ENCODE peak calls at places on chromosome 2, in ten cellular contexts. M is lung, Y is AG04450, O is neural progenitor cell, S is activated B cell treated with CpG ODN at 0.5 μM for 24 hours, Z is left ventricle myocardium inferior, J is foreskin keratinocyte, N is omental fat pad, D is choroid plexus epithelial cell, H is heart right ventricle. G is an unnamed sample.
A peak's percentile ranks its signal among the peaks of the same experiment; 100 is the strongest.

GRCh38 chr2:208363485-208363884 is 43.1 kb upstream of the PTH2R start:
- DNase-seq in M (no peak), Y (peak; percentile 39), O (no peak), S (no peak), Z (no peak), J (peak; percentile 40), N (no peak), D (peak; percentile 79), H (no peak), G (no peak)

GRCh38 chr2:180604077-180604476 is 376.3 kb upstream of the UBE2E3 start:
- DNase-seq in M (no peak), Y (no peak), O (peak; percentile 54), S (no peak), Z (no peak), J (no peak), N (no peak), D (peak; percentile 40), H (no peak), G (no peak)

GRCh38 chr2:195575879-195576391 is 81.1 kb upstream of the SLC39A10 start:
- DNase-seq in M (no peak), Y (no peak), O (peak; percentile 16), S (no peak), Z (no peak), J (peak; percentile 76), N (no peak), D (peak; percentile 87), H (no peak), G (no peak)

GRCh38 chr2:12310399-12310798 is 406.3 kb upstream of the TRIB2 start:
- DNase-seq in M (no peak), Y (no peak), O (no peak), S (no peak), Z (no peak), J (no peak), N (no peak), D (no peak), H (no peak), G (no peak)

GRCh38 chr2:186629245-186629996 is 39.6 kb downstream of the ITGAV start:
- DNase-seq in M (no peak), Y (no peak), O (no peak), S (no peak), Z (no peak), J (no peak), N (no peak), D (no peak), H (no peak), G (no peak)

GRCh38 chr2:143607446-143608110 is 478.4 kb downstream of the ARHGAP15 start:
- DNase-seq in M (no peak), Y (no peak), O (peak; percentile 39), S (no peak), Z (no peak), J (no peak), N (no peak), D (peak; percentile 11), H (no peak), G (no peak)

GRCh38 chr2:98308532-98308931 is 37.7 kb upstream of the CNGA3 start:
- DNase-seq in M (no peak), Y (no peak), O (no peak), S (no peak), Z (no peak), J (no peak), N (no peak), D (no peak), H (no peak), G (no peak)

GRCh38 chr2:168773719-168774521 is 28.5 kb upstream of the NOSTRIN start:
- DNase-seq in M (peak; percentile 66), Y (peak; percentile 24), O (peak; percentile 48), S (no peak), Z (peak; percentile 31), J (peak; percentile 6), N (no peak), D (peak; percentile 95), H (peak; percentile 76), G (no peak)

GRCh38 chr2:3470166-3470651 is 49.1 kb downstream of the ADI1 start:
- DNase-seq in M (peak; percentile 76), Y (peak; percentile 76), O (no peak), S (no peak), Z (peak; percentile 87), J (peak; percentile 8), N (no peak), D (peak; percentile 91), H (peak; percentile 79), G (no peak)

GRCh38 chr2:98476192-98476868 is 31.7 kb downstream of the INPP4A start:
- DNase-seq in M (no peak), Y (no peak), O (no peak), S (no peak), Z (no peak), J (no peak), N (no peak), D (no peak), H (no peak), G (no peak)

GRCh38 chr2:196453613-196454047 is 185.9 kb upstream of the CCDC150 start:
- DNase-seq in M (no peak), Y (peak; percentile 34), O (peak; percentile 63), S (no peak), Z (no peak), J (no peak), N (no peak), D (peak; percentile 85), H (peak; percentile 67), G (no peak)

GRCh38 chr2:33477473-33478468 is 1.3 kb downstream of the RASGRP3 start:
- DNase-seq in M (no peak), Y (no peak), O (peak; percentile 68), S (peak; percentile 36), Z (peak; percentile 36), J (no peak), N (no peak), D (no peak), H (peak; percentile 57), G (peak; percentile 85)

DNA sequence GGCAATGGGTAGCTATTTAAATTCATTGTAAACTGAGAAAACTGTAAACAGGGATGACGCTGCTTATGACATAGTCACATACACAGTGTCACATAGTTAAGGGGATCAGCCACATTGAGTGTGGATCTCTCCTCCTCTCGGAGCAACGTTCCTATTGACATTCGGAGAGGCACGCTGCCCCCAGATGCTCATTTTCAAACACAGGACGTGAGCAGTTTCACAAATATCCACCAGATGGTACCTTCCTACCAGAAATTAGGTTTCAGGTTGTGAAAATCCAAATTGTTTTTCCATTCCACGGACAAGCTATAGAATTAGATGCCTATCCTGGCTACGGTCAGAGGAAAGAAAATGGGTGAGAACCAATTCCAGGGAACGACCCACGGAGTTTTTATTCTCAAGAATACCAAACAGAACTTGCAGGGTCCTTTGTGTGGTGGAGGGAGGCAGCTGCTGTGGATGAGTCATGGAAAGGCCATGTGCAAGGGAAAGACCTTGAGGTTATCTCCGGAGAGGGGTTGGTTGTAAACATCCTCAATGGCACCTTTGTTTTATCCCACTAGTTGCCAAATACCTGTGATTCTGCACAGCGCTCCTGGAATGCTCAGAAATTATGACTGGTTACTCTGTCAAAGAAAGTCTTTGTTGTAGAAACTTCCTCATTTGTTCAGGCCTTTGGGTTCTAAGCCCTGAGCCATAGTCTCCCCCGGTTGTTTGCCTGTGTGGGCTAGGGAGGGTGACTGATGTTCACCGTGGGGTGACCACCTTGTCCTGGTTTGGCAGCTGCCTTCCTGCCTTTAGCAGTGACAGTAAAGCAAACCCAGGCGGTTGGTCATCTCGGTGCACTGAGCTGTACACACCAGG is 88.0 kb downstream of the ACTR3 start:
- DNase-seq in M (no peak), Y (peak; percentile 20), O (peak; percentile 42), S (no peak), Z (no peak), J (peak; percentile 90), N (no peak), D (peak; percentile 62), H (no peak), G (no peak)
- TF ChIP-seq CTCF in M (peak; percentile 7), Y (peak; percentile 49), O (peak; percentile 50), S (no peak), Z (peak; percentile 47), J (peak; percentile 63), N (no peak), D (peak; percentile 49), H (peak; percentile 51), G (no peak)

DNA sequence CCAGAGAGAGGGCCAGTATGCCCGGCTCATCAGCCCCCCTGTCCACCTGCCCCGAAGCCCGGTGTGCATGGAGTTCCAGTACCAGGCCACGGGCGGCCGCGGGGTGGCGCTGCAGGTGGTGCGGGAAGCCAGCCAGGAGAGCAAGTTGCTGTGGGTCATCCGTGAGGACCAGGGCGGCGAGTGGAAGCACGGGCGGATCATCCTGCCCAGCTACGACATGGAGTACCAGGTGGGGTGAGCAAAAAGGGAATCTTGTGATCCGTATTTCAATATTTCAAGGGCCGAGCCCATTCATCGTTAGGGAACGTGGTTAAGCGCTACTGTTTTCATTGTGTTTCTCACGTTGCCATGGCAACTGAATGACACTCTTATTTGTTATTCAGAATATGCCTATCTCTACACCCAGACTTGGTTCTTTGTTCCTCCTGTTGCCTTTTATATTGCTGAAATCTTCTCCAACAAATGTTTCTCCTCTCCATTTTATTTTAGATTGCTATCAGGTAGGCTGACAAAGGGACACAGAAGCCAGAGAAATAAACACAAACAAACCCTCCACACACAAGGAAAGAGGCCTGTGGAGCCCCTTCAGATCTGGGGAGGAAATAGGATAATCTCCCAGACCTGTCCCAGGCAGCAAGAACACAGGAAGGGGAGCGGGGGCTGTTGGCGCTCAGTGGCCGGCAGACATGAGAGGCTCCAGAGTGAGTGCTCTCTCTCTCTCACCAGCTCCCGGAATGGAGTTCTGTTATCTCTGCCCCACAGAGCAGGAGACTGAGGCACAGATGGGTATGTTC is 81.6 kb downstream of the NRP2 start:
- DNase-seq in M (peak; percentile 62), Y (peak; percentile 46), O (peak; percentile 86), S (no peak), Z (peak; percentile 29), J (peak; percentile 80), N (no peak), D (peak; percentile 83), H (peak; percentile 37), G (no peak)
- TF ChIP-seq CTCF in M (peak; percentile 19), Y (peak; percentile 49), O (peak; percentile 97), S (no peak), Z (peak; percentile 50), J (peak; percentile 63), N (no peak), D (peak; percentile 63), H (peak; percentile 54), G (peak; percentile 54)

DNA sequence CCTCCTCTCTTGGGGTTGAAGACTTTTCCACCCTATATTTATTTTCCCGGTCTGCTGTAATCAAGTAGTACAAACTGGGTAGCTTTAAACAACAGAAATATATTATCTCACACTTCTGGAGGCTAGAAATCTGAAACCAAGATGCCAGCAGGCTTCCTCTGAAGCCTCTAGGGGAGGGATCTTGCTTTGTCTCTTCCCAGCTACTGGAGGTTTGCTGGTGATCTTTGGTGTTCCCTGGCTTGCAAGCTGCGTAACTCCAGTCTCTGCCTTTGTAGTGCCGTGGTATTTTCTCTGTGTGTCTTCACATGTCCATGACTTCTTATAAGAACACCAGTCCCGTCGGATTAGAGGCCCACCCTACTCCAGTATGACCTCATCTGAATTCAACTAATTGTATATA is 44.4 kb downstream of the MYO3B start:
- DNase-seq in M (no peak), Y (peak; percentile 10), O (peak; percentile 54), S (no peak), Z (no peak), J (no peak), N (no peak), D (peak; percentile 83), H (no peak), G (no peak)
- TF ChIP-seq CTCF in M (no peak), Y (no peak), O (no peak), S (no peak), Z (no peak), J (no peak), N (no peak), D (peak; percentile 41), H (no peak), G (no peak)

DNA sequence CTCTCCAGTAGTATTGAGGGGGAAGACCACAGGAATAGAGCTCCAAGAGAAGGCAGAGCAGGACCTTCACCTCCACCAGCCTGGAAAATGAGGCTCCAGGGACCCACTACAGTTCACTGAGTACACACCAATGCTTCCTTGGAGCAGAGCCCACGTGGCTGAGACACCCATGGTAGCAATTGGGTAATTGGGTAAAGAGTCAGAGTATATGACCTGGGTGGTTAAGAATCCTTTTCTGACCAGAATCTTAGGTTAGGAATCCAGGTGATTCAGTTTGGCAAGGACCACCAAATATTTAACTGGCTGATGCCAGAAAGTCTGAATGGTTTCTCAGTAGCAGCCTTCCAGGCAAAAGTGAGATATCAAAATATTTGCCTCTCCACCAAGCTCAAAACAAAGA is 107.7 kb downstream of the MDH1 start:
- DNase-seq in M (no peak), Y (no peak), O (no peak), S (no peak), Z (no peak), J (no peak), N (no peak), D (no peak), H (no peak), G (no peak)
- TF ChIP-seq CTCF in M (no peak), Y (no peak), O (no peak), S (no peak), Z (no peak), J (no peak), N (no peak), D (no peak), H (no peak), G (no peak)

G was measured in CD14-positive monocyte.